ENCODE peak calls at places on chromosomes 4 and X, in ten cellular contexts. One of them, this sample, is unnamed. For H3K27me3, the result is how much of the 10 kb centered on the place peaks cover.

GRCh38 chr4:73446336-73446938 is 10.4 kb downstream of the AFP start:
- DNase-seq in stomach: no peak
- DNase-seq in GM23248: peak
- DNase-seq in suprapubic skin: no peak
- DNase-seq in BJ: no peak
- DNase-seq in pancreas: peak
- DNase-seq in CD4-positive, alpha-beta memory T cell: peak
- DNase-seq in foreskin keratinocyte: peak
- DNase-seq in colonic mucosa: no peak
- DNase-seq in body of pancreas: peak
- DNase-seq in this sample: peak

GRCh38 chr4:25882226-25882625 is 19.4 kb upstream of the SEL1L3 start:
- DNase-seq in stomach: no peak
- DNase-seq in GM23248: no peak
- DNase-seq in suprapubic skin: peak
- DNase-seq in BJ: no peak
- DNase-seq in pancreas: no peak
- DNase-seq in CD4-positive, alpha-beta memory T cell: no peak
- DNase-seq in foreskin keratinocyte: no peak
- DNase-seq in colonic mucosa: no peak
- DNase-seq in body of pancreas: no peak
- DNase-seq in this sample: no peak

GRCh38 chrX:39936886-39937770 is 160.6 kb downstream of the BCOR start:
- DNase-seq in stomach: no peak
- DNase-seq in GM23248: no peak
- DNase-seq in suprapubic skin: no peak
- DNase-seq in BJ: no peak
- DNase-seq in pancreas: no peak
- DNase-seq in CD4-positive, alpha-beta memory T cell: peak
- DNase-seq in foreskin keratinocyte: no peak
- DNase-seq in colonic mucosa: no peak
- DNase-seq in body of pancreas: no peak
- DNase-seq in this sample: no peak

GRCh38 chr4:81781824-81782223 is 310.1 kb upstream of the RASGEF1B start:
- DNase-seq in stomach: no peak
- DNase-seq in GM23248: no peak
- DNase-seq in suprapubic skin: no peak
- DNase-seq in BJ: no peak
- DNase-seq in pancreas: no peak
- DNase-seq in CD4-positive, alpha-beta memory T cell: no peak
- DNase-seq in foreskin keratinocyte: no peak
- DNase-seq in colonic mucosa: no peak
- DNase-seq in body of pancreas: no peak
- DNase-seq in this sample: no peak

GRCh38 chr4:141023051-141023450 is 110.2 kb downstream of the RNF150 start:
- DNase-seq in stomach: no peak
- DNase-seq in GM23248: no peak
- DNase-seq in suprapubic skin: no peak
- DNase-seq in BJ: no peak
- DNase-seq in pancreas: no peak
- DNase-seq in CD4-positive, alpha-beta memory T cell: no peak
- DNase-seq in foreskin keratinocyte: no peak
- DNase-seq in colonic mucosa: no peak
- DNase-seq in body of pancreas: no peak
- DNase-seq in this sample: no peak

GRCh38 chrX:53732797-53733196 is 46.3 kb upstream of the HUWE1 start:
- DNase-seq in stomach: no peak
- DNase-seq in GM23248: no peak
- DNase-seq in suprapubic skin: no peak
- DNase-seq in BJ: no peak
- DNase-seq in pancreas: no peak
- DNase-seq in CD4-positive, alpha-beta memory T cell: no peak
- DNase-seq in foreskin keratinocyte: no peak
- DNase-seq in colonic mucosa: no peak
- DNase-seq in body of pancreas: no peak
- DNase-seq in this sample: no peak

GRCh38 chr4:183798249-183798920 is 106.7 kb upstream of the STOX2 start:
- DNase-seq in stomach: no peak
- DNase-seq in GM23248: no peak
- DNase-seq in suprapubic skin: no peak
- DNase-seq in BJ: no peak
- DNase-seq in pancreas: peak
- DNase-seq in CD4-positive, alpha-beta memory T cell: no peak
- DNase-seq in foreskin keratinocyte: no peak
- DNase-seq in colonic mucosa: peak
- DNase-seq in body of pancreas: peak
- DNase-seq in this sample: peak

GRCh38 chr4:87433342-87433741 is 11.0 kb downstream of the NUDT9 start:
- DNase-seq in stomach: no peak
- DNase-seq in GM23248: no peak
- DNase-seq in suprapubic skin: no peak
- DNase-seq in BJ: no peak
- DNase-seq in pancreas: no peak
- DNase-seq in CD4-positive, alpha-beta memory T cell: no peak
- DNase-seq in foreskin keratinocyte: no peak
- DNase-seq in colonic mucosa: no peak
- DNase-seq in body of pancreas: no peak
- DNase-seq in this sample: no peak

GRCh38 chr4:186934841-186935443 is 211.3 kb upstream of the FAT1 start:
- DNase-seq in stomach: no peak
- DNase-seq in GM23248: no peak
- DNase-seq in suprapubic skin: no peak
- DNase-seq in BJ: no peak
- DNase-seq in pancreas: no peak
- DNase-seq in CD4-positive, alpha-beta memory T cell: no peak
- DNase-seq in foreskin keratinocyte: peak
- DNase-seq in colonic mucosa: peak
- DNase-seq in body of pancreas: no peak
- DNase-seq in this sample: no peak

GRCh38 chr4:178423366-178423765 is 981.1 kb upstream of the AGA start:
- DNase-seq in stomach: no peak
- DNase-seq in GM23248: no peak
- DNase-seq in suprapubic skin: no peak
- DNase-seq in BJ: no peak
- DNase-seq in pancreas: no peak
- DNase-seq in CD4-positive, alpha-beta memory T cell: no peak
- DNase-seq in foreskin keratinocyte: no peak
- DNase-seq in colonic mucosa: no peak
- DNase-seq in body of pancreas: no peak
- DNase-seq in this sample: no peak

GRCh38 chr4:21655100-21655499 is 293.5 kb downstream of the KCNIP4 start:
- DNase-seq in stomach: no peak
- DNase-seq in GM23248: no peak
- DNase-seq in suprapubic skin: no peak
- DNase-seq in BJ: no peak
- DNase-seq in pancreas: no peak
- DNase-seq in CD4-positive, alpha-beta memory T cell: no peak
- DNase-seq in foreskin keratinocyte: no peak
- DNase-seq in colonic mucosa: no peak
- DNase-seq in body of pancreas: no peak
- DNase-seq in this sample: no peak

DNA sequence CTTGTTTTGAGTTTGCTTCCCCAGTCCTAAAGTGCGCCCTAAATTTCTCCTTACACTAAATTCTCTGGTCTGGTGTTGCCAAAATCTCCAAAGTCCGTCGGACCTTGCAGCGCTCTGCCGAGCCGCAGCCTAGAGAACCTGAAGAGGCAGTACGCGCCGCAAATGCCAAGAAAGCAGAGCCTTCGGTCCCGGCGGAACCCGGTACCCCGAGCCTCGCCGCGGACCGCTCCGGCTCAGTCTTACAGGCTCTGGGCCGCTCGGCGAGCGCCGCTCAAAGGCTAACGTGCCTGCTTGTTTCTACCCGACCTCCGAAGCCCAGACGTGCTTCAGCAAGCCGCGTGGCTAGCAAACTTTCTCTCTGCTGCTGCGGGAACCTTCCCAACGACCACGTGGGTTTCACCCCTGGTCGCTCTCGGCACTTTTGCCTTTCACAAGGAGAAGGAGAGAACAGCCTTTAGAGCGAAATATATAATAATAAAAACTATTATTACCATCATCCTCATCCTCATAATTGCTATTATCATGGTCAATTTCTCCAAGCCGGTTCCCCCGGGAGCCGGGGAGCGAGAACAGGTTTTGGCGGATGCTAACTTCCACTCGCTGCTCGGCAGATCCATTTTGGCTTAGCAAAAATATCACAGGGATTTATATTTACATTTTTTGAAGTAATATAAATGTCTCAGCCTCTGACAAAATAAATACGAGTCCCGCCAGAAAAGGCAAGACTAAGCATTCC is 2.2 kb upstream of the HTR2C start:
- DNase-seq in stomach: no peak
- DNase-seq in GM23248: peak
- DNase-seq in suprapubic skin: no peak
- DNase-seq in BJ: no peak
- DNase-seq in pancreas: no peak
- DNase-seq in CD4-positive, alpha-beta memory T cell: no peak
- DNase-seq in foreskin keratinocyte: no peak
- DNase-seq in colonic mucosa: no peak
- DNase-seq in body of pancreas: no peak
- DNase-seq in this sample: no peak
- H3K27me3 ChIP-seq in stomach: half or more
- H3K27me3 ChIP-seq in GM23248: under half
- H3K27me3 ChIP-seq in suprapubic skin: under half
- H3K27me3 ChIP-seq in BJ: under half
- H3K27me3 ChIP-seq in pancreas: under half
- H3K27me3 ChIP-seq in CD4-positive, alpha-beta memory T cell: under half
- H3K27me3 ChIP-seq in foreskin keratinocyte: half or more
- H3K27me3 ChIP-seq in colonic mucosa: half or more
- H3K27me3 ChIP-seq in body of pancreas: under half
- H3K27me3 ChIP-seq in this sample: under half

DNA sequence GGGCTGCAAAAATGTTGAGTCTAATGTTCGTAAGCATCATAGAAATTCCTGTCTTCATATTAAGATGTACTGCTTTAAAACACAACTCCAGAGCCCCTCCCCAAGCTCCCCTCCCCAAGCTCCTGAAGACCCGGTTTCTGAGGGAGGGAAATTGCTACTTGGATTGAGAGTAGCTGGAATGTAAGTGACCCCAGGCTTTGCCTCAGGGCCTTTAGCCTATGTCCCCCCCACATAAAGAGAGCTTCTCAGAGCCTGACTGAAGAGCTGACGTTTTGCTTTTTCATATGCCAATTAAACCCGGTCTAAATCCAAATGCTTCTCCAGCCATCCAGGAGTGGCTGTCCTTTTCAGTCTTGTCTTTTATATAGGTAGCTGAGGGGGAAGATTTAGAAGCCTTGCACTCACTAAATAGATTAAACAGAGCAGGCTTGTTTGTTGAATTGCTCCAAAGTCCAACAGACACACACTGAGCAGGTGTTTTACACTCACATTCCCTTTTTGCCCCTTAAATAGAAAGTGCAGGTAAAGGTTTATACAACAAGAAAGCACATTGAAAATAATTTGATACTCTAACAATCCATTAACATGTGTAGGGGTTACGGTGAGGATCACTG is 19.6 kb downstream of the ARX start:
- DNase-seq in stomach: no peak
- DNase-seq in GM23248: no peak
- DNase-seq in suprapubic skin: no peak
- DNase-seq in BJ: no peak
- DNase-seq in pancreas: no peak
- DNase-seq in CD4-positive, alpha-beta memory T cell: no peak
- DNase-seq in foreskin keratinocyte: no peak
- DNase-seq in colonic mucosa: no peak
- DNase-seq in body of pancreas: no peak
- DNase-seq in this sample: no peak
- H3K27me3 ChIP-seq in stomach: under half
- H3K27me3 ChIP-seq in GM23248: under half
- H3K27me3 ChIP-seq in suprapubic skin: under half
- H3K27me3 ChIP-seq in BJ: under half
- H3K27me3 ChIP-seq in pancreas: under half
- H3K27me3 ChIP-seq in CD4-positive, alpha-beta memory T cell: under half
- H3K27me3 ChIP-seq in foreskin keratinocyte: under half
- H3K27me3 ChIP-seq in colonic mucosa: under half
- H3K27me3 ChIP-seq in body of pancreas: under half
- H3K27me3 ChIP-seq in this sample: under half

DNA sequence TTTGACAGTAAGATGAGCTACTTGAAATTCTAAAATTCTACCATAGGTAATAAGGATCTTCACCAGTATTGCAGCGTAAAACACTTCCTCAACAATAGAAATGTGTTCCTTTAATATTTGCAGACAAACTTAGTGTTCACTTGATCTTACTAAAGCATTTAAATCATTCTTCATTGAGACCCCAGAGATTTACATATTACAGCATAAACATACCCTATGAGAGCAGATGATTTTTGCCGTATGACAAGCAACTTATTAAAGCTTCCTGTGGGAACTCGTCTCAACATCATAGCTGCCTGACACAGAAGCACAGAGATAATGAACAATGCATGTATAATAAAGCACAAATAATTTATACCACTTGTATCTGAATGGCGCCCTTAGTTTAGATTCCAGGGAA is 3.6 kb downstream of the UGT2B7 start:
- DNase-seq in stomach: no peak
- DNase-seq in GM23248: no peak
- DNase-seq in suprapubic skin: no peak
- DNase-seq in BJ: no peak
- DNase-seq in pancreas: no peak
- DNase-seq in CD4-positive, alpha-beta memory T cell: no peak
- DNase-seq in foreskin keratinocyte: no peak
- DNase-seq in colonic mucosa: no peak
- DNase-seq in body of pancreas: no peak
- DNase-seq in this sample: no peak
- H3K27me3 ChIP-seq in stomach: under half
- H3K27me3 ChIP-seq in GM23248: under half
- H3K27me3 ChIP-seq in suprapubic skin: under half
- H3K27me3 ChIP-seq in BJ: under half
- H3K27me3 ChIP-seq in pancreas: under half
- H3K27me3 ChIP-seq in CD4-positive, alpha-beta memory T cell: under half
- H3K27me3 ChIP-seq in foreskin keratinocyte: under half
- H3K27me3 ChIP-seq in colonic mucosa: under half
- H3K27me3 ChIP-seq in body of pancreas: under half
- H3K27me3 ChIP-seq in this sample: under half

DNA sequence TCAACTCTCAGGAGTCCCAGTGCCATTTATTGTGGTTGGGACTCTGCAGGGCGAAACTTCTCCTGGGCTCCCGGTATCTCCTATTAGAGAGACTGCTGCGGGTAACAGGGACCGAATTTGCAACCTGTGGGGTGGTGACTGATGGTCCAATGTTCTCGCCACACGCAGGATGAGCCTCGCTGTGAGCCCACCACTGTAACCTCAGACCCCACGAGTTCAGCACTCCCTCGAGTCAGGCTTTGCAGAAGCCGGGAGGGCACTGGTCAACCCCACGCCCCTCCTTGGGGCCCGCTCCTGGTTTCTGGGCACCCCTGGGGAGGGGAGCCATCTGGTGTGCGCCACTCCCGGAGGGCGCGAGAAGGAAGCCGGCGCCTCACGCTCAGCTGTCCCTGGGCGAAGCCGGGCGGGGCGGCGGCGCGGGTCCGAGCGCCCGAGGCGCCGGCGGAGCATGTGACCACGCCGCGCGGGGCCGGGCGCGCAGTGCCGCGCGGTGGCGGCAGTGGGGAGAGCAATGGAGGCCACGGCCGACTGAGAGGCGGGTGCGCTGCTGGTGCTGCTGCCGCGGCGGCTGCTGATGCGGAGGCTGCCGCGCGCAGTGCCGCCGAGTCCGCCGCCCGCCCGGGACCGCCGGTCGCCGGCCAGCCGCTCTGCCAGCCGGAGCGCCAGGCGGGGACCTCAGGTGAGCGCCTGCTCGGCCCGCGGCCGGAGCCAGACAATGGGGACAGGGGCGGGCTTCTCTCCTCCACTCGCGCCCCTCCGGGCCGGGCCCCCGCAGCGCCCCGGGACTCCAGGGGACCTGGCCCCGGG is 100.1 kb downstream of the CEP135 start:
- DNase-seq in stomach: peak
- DNase-seq in GM23248: peak
- DNase-seq in suprapubic skin: no peak
- DNase-seq in BJ: no peak
- DNase-seq in pancreas: peak
- DNase-seq in CD4-positive, alpha-beta memory T cell: peak
- DNase-seq in foreskin keratinocyte: no peak
- DNase-seq in colonic mucosa: peak
- DNase-seq in body of pancreas: peak
- DNase-seq in this sample: peak
- H3K27me3 ChIP-seq in stomach: under half
- H3K27me3 ChIP-seq in GM23248: half or more
- H3K27me3 ChIP-seq in suprapubic skin: under half
- H3K27me3 ChIP-seq in BJ: under half
- H3K27me3 ChIP-seq in pancreas: under half
- H3K27me3 ChIP-seq in CD4-positive, alpha-beta memory T cell: under half
- H3K27me3 ChIP-seq in foreskin keratinocyte: half or more
- H3K27me3 ChIP-seq in colonic mucosa: under half
- H3K27me3 ChIP-seq in body of pancreas: under half
- H3K27me3 ChIP-seq in this sample: under half

This sample was measured in testis.